ENCODE peak calls at places on chromosomes 16 and 17, in ten cellular contexts. X is cardiac muscle cell, E is GM12865, A is mucosa of descending colon, O is H1, H is IMR-90, C is fibroblast of pulmonary artery, S is AG04449, J is fibroblast of mammary gland, Q is GM12878. Y is an unnamed sample.

GRCh38 chr16:16101585-16101984 is 121.7 kb downstream of the ABCC6 start:
- DNase-seq in E (no peak), J (no peak), Q (no peak), A (no peak), S (no peak), C (no peak), O (no peak), X (no peak), H (no peak), Y (no peak)

GRCh38 chr17:27670791-27671590 is 40.0 kb downstream of the LGALS9 start:
- DNase-seq in E (no peak), A (no peak), O (no peak), X (no peak), J (no peak), Q (no peak), H (no peak), S (no peak), C (no peak), Y (no peak)

GRCh38 chr17:82924812-82925211 is 85.0 kb upstream of the ZNF750 start:
- DNase-seq in H (no peak), E (no peak), C (no peak), O (no peak), A (no peak), X (no peak), J (no peak), S (no peak), Q (no peak), Y (no peak)

GRCh38 chr17:75490173-75490743 is 25.1 kb downstream of the CASKIN2 start:
- DNase-seq in S (no peak), E (no peak), A (peak), Q (no peak), X (no peak), O (no peak), H (no peak), C (no peak), J (no peak), Y (no peak)

GRCh38 chr17:74892974-74893911 is at the start of gene FADS6:
- DNase-seq in C (no peak), A (peak), H (no peak), S (no peak), O (no peak), E (no peak), Q (no peak), X (no peak), J (no peak), Y (no peak)

GRCh38 chr16:65244811-65245210 is 122.9 kb upstream of the CDH11 start:
- DNase-seq in X (no peak), A (no peak), C (no peak), S (no peak), J (no peak), H (no peak), E (no peak), Q (no peak), O (no peak), Y (no peak)

GRCh38 chr17:75110307-75110937 is 653 bp downstream of the ARMC7 start:
- DNase-seq in H (no peak), Q (no peak), X (no peak), A (peak), O (peak), J (no peak), S (no peak), E (peak), C (no peak), Y (no peak)

GRCh38 chr17:63929860-63930766 is 2.0 kb downstream of the CD79B start:
- DNase-seq in E (no peak), X (peak), S (no peak), Q (no peak), H (no peak), J (no peak), A (no peak), C (no peak), O (peak), Y (no peak)

GRCh38 chr16:55588799-55589198 is 22.3 kb downstream of the CAPNS2 start:
- DNase-seq in J (no peak), O (no peak), C (peak), A (no peak), H (no peak), X (peak), E (no peak), S (no peak), Q (no peak), Y (no peak)

GRCh38 chr17:59800530-59800942 is 92.2 kb downstream of the TUBD1 start:
- DNase-seq in O (no peak), E (no peak), S (no peak), J (peak), A (no peak), X (no peak), C (no peak), H (no peak), Q (no peak), Y (no peak)

GRCh38 chr16:27966756-27967155 is 96.8 kb downstream of the GSG1L start:
- DNase-seq in O (no peak), S (no peak), C (no peak), X (no peak), E (no peak), Q (no peak), A (no peak), H (no peak), J (no peak), Y (no peak)

GRCh38 chr16:78137782-78138616 is 38.5 kb downstream of the WWOX start:
- DNase-seq in S (no peak), A (no peak), J (no peak), H (no peak), O (no peak), X (no peak), E (no peak), Q (no peak), C (no peak), Y (no peak)

GRCh38 chr17:41185001-41185400 is 290 bp upstream of the KRTAP4-1 start:
- DNase-seq in X (no peak), S (no peak), J (peak), C (no peak), A (no peak), H (no peak), E (no peak), Q (no peak), O (no peak), Y (no peak)

GRCh38 chr16:79381552-79382042 is 218.9 kb downstream of the MAF start:
- DNase-seq in H (no peak), X (no peak), E (no peak), C (no peak), A (no peak), Q (no peak), O (no peak), J (no peak), S (no peak), Y (no peak)

GRCh38 chr16:31709181-31709580 is 164.4 kb upstream of the ZNF267 start:
- DNase-seq in X (no peak), C (no peak), S (no peak), H (no peak), J (no peak), A (no peak), E (no peak), O (no peak), Q (no peak), Y (no peak)

GRCh38 chr16:87404764-87405625 is 12.9 kb downstream of the MAP1LC3B start:
- DNase-seq in Q (no peak), E (no peak), A (no peak), H (no peak), X (no peak), J (no peak), C (no peak), S (no peak), O (no peak), Y (no peak)

GRCh38 chr16:84690088-84690819 is 9.5 kb upstream of the USP10 start:
- DNase-seq in H (no peak), O (no peak), C (no peak), X (no peak), J (no peak), Q (no peak), E (no peak), A (no peak), S (no peak), Y (no peak)

GRCh38 chr17:3929764-3930163 is 13.5 kb upstream of the P2RX1 start:
- DNase-seq in X (no peak), O (no peak), J (no peak), C (no peak), A (no peak), H (no peak), S (no peak), E (no peak), Q (no peak), Y (no peak)

GRCh38 chr16:51326131-51326856 is 175.2 kb upstream of the SALL1 start:
- DNase-seq in Q (no peak), S (peak), H (peak), O (no peak), X (peak), A (no peak), C (peak), J (peak), E (no peak), Y (peak)

GRCh38 chr17:30395398-30396022 is 16.8 kb downstream of the CPD start:
- DNase-seq in J (no peak), S (no peak), C (no peak), A (no peak), E (no peak), X (no peak), O (no peak), H (no peak), Q (no peak), Y (no peak)
- H3K4me3 ChIP-seq in J (no peak), S (no peak), C (no peak), A (no peak), E (no peak), X (no peak), O (no peak), H (no peak), Q (no peak), Y (no peak)

GRCh38 chr16:9050102-9050830 is 41.2 kb upstream of the HAPSTR1 start:
- DNase-seq in O (peak), E (peak), Q (no peak), X (peak), A (no peak), J (peak), S (no peak), C (peak), H (peak), Y (no peak)
- TF ChIP-seq CTCF in O (peak), E (peak), Q (peak), X (peak), A (peak), J (peak), S (peak), C (peak), H (peak), Y (peak)

GRCh38 chr17:73480740-73481139 is 163.5 kb downstream of the SDK2 start:
- DNase-seq in C (no peak), X (no peak), J (no peak), S (no peak), E (no peak), O (no peak), A (no peak), Q (no peak), H (no peak), Y (no peak)

GRCh38 chr17:73481672-73482071 is 162.6 kb downstream of the SDK2 start:
- DNase-seq in O (no peak), C (no peak), H (no peak), E (no peak), S (no peak), A (no peak), Q (no peak), J (no peak), X (no peak), Y (no peak)

GRCh38 chr17:73485130-73485529 is 159.1 kb downstream of the SDK2 start:
- DNase-seq in H (no peak), A (no peak), O (no peak), X (no peak), Q (no peak), J (no peak), S (no peak), E (no peak), C (no peak), Y (no peak)

GRCh38 chr17:73482674-73483293 is 161.5 kb downstream of the SDK2 start:
- DNase-seq in A (no peak), O (no peak), E (no peak), C (no peak), S (no peak), X (no peak), H (no peak), Q (no peak), J (no peak), Y (no peak)

DNA sequence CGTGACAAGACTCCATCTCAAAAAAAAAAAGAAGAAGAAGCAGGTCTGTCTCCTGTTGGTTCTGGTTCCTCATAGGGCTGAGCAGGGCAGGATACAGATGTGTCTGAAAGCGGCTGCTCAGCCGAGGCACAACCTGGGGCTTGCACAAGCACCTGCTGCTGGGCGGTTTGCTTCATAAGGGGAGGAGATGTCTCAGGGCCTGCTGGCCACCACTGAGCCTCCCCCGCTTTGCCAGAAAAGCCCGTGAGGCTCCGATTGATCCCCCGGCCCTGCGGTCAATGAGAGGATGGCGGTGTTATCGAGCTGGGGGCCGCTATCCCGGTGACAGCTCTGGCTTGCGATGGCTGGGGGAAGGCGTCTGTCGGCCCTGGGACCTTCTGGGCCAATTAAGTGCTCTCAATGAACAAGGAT is 162.0 kb downstream of the SDK2 start:
- DNase-seq in E (peak), Q (no peak), A (no peak), O (no peak), S (no peak), X (no peak), C (no peak), J (no peak), H (no peak), Y (no peak)
- H3K4me3 ChIP-seq in E (no peak), Q (no peak), A (no peak), O (no peak), S (no peak), X (no peak), C (no peak), J (no peak), H (no peak), Y (no peak)

DNA sequence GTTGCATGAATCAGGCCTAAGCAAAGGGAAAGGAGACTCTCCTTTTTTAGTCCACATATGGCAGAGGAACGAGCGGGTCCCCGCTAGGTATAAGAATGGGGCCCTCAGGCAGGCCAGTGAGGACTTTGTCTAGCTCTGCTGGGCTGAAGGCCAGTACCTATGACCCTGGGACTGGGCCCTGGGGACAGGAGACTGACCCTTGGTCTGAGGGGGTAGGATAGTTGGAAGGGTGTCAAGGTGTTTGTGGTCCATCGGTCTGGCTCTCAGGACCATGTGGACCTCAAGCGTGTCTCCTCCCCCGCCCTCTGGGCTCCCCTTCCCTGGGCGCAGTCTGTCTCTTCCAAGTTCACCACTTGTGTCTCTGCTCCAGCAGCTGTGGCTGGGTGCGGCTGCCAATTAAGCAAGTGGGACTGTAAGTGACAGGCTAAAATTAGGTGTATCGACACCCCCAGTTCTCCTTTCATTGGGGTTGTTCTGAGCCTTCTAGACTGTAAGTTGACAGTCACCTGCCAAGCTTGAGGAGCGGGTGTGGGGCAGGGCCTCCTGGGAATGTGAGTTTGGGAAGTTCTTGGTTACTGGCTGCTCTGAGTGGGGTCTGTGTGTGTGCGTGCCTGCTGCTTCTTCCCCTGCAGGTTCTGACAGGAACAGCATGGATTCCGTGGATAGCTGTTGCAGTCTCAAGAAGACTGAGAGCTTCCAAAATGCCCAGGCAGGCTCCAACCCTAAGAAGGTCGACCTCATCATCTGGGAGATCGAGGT is 24.5 kb downstream of the AKAP1 start:
- DNase-seq in Q (no peak), A (peak), J (no peak), S (no peak), X (peak), C (peak), H (peak), O (no peak), E (no peak), Y (no peak)
- TF ChIP-seq CTCF in Q (no peak), A (no peak), J (peak), S (no peak), X (peak), C (peak), H (no peak), O (peak), E (no peak), Y (peak)

GRCh38 chr17:39755550-39756375 is 18.0 kb downstream of the GRB7 start:
- DNase-seq in J (peak), E (peak), X (no peak), C (no peak), H (peak), O (no peak), Q (peak), S (no peak), A (no peak), Y (no peak)

GRCh38 chr17:39757931-39758873 is 20.5 kb downstream of the GRB7 start:
- DNase-seq in C (no peak), J (no peak), A (no peak), Q (peak), O (no peak), E (peak), X (no peak), S (no peak), H (no peak), Y (peak)

GRCh38 chr17:39756376-39757079 is 18.8 kb downstream of the GRB7 start:
- DNase-seq in C (no peak), S (no peak), A (no peak), Q (no peak), O (no peak), H (no peak), J (no peak), X (no peak), E (no peak), Y (no peak)

GRCh38 chr17:39759204-39759603 is 21.5 kb downstream of the GRB7 start:
- DNase-seq in J (no peak), E (peak), A (no peak), S (no peak), C (no peak), X (no peak), H (no peak), O (no peak), Q (no peak), Y (no peak)

GRCh38 chr17:39757176-39757662 is 19.5 kb downstream of the GRB7 start:
- DNase-seq in Q (no peak), J (no peak), E (peak), H (no peak), A (no peak), X (no peak), C (no peak), S (no peak), O (no peak), Y (no peak)
- H3K4me3 ChIP-seq in Q (no peak), J (no peak), E (no peak), H (no peak), A (no peak), X (no peak), C (no peak), S (no peak), O (no peak), Y (no peak)

GRCh38 chr16:67666538-67667433 is at the start of the genes C16orf86 and ENKD1:
- DNase-seq in C (peak), O (peak), A (peak), H (peak), Q (no peak), X (peak), E (peak), S (no peak), J (peak), Y (peak)

GRCh38 chr16:67667817-67668494 is 1.3 kb downstream of the C16orf86 start:
- DNase-seq in S (peak), C (peak), O (peak), X (peak), A (peak), E (peak), H (peak), Q (peak), J (peak), Y (peak)

GRCh38 chr16:67667434-67667816 is 811 bp downstream of the C16orf86 start:
- DNase-seq in H (no peak), Q (no peak), A (no peak), X (no peak), C (no peak), O (no peak), J (no peak), E (no peak), S (no peak), Y (no peak)

GRCh38 chr16:67669499-67670101 is 3.0 kb downstream of the C16orf86 start:
- DNase-seq in S (no peak), X (no peak), Q (no peak), E (no peak), A (peak), C (no peak), O (no peak), H (no peak), J (no peak), Y (no peak)

GRCh38 chr16:67668495-67669157 is 2.0 kb downstream of the C16orf86 start:
- DNase-seq in Q (no peak), H (no peak), X (no peak), E (no peak), A (no peak), O (no peak), J (no peak), S (no peak), C (no peak), Y (no peak)
- TF ChIP-seq CTCF in Q (peak), H (no peak), X (no peak), E (peak), A (no peak), O (peak), J (peak), S (no peak), C (peak), Y (no peak)

GRCh38 chr17:49821916-49822315 is 26.0 kb downstream of the TAC4 start:
- DNase-seq in H (no peak), C (no peak), O (no peak), A (no peak), Q (no peak), E (no peak), J (no peak), S (no peak), X (no peak), Y (no peak)

GRCh38 chr17:49829026-49829425 is 18.8 kb downstream of the TAC4 start:
- DNase-seq in Q (no peak), S (no peak), E (no peak), C (no peak), X (no peak), O (no peak), H (no peak), A (no peak), J (no peak), Y (no peak)

GRCh38 chr17:49823614-49824013 is 24.3 kb downstream of the TAC4 start:
- DNase-seq in O (no peak), A (no peak), Q (no peak), E (no peak), C (no peak), S (peak), X (no peak), J (peak), H (peak), Y (peak)

GRCh38 chr17:49822829-49823228 is 25.0 kb downstream of the TAC4 start:
- DNase-seq in J (peak), S (no peak), E (no peak), A (no peak), H (peak), O (no peak), Q (no peak), C (peak), X (peak), Y (no peak)

GRCh38 chr17:49825645-49826044 is 22.2 kb downstream of the TAC4 start:
- DNase-seq in Q (no peak), E (no peak), O (no peak), S (no peak), X (no peak), H (peak), C (no peak), A (no peak), J (no peak), Y (no peak)
- H3K4me3 ChIP-seq in Q (no peak), E (no peak), O (no peak), S (no peak), X (no peak), H (no peak), C (no peak), A (no peak), J (no peak), Y (no peak)

GRCh38 chr16:69107311-69107962 is 2.0 kb downstream of the HAS3 start:
- DNase-seq in E (no peak), O (peak), A (peak), J (peak), C (no peak), X (no peak), S (no peak), H (no peak), Q (no peak), Y (no peak)
- TF ChIP-seq CTCF in E (no peak), O (peak), A (no peak), J (no peak), C (no peak), X (no peak), S (no peak), H (no peak), Q (no peak), Y (no peak)

DNA sequence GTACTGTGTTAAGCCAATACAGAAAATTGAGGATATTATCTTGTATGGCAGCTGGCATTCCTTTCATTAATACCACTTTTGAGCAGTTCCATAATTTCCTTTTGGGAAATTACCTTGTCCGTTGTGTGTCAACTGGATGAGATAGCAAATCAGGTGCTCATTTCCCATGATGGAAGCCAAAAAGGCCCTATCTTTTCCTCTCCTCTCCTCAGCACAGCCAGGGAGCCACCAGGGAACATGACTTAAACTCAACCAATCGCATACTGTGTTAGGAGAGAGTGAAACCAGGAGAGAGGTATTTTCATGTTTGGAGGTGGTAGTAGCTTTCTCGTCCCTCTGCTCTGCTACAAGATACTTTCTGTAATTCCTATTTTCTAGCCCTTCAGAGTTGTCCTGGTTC is 96.1 kb upstream of the TOX3 start:
- DNase-seq in J (no peak), Q (no peak), A (no peak), C (no peak), O (no peak), H (no peak), E (no peak), X (no peak), S (no peak), Y (no peak)
- H3K4me3 ChIP-seq in J (no peak), Q (no peak), A (no peak), C (no peak), O (no peak), H (no peak), E (no peak), X (no peak), S (no peak), Y (no peak)